ENCODE peak calls at places on chromosomes 5 and 9, in ten cellular contexts. One of them, this sample, is unnamed.

GRCh38 chr5:57693488-57694305 is 211.1 kb upstream of the ACTBL2 start:
- DNase-seq in brain microvascular endothelial cell: no peak
- DNase-seq in body of pancreas: no peak
- DNase-seq in neural crest cell: no peak
- DNase-seq in heart left ventricle: no peak
- DNase-seq in fibroblast of lung: no peak
- DNase-seq in D721Med: no peak
- DNase-seq in AG09319: no peak
- DNase-seq in esophagus squamous epithelium: no peak
- DNase-seq in Calu3: peak
- DNase-seq in this sample: no peak

GRCh38 chr5:96067902-96068614 is 106.4 kb upstream of the ELL2 start:
- DNase-seq in fibroblast of lung: peak
- DNase-seq in D721Med: no peak
- DNase-seq in brain microvascular endothelial cell: peak
- DNase-seq in neural crest cell: no peak
- DNase-seq in AG09319: no peak
- DNase-seq in body of pancreas: peak
- DNase-seq in Calu3: peak
- DNase-seq in heart left ventricle: no peak
- DNase-seq in esophagus squamous epithelium: no peak
- DNase-seq in this sample: peak

GRCh38 chr5:59548807-59549357 is 344.6 kb downstream of the PDE4D start:
- DNase-seq in D721Med: no peak
- DNase-seq in body of pancreas: peak
- DNase-seq in esophagus squamous epithelium: no peak
- DNase-seq in brain microvascular endothelial cell: no peak
- DNase-seq in fibroblast of lung: no peak
- DNase-seq in neural crest cell: no peak
- DNase-seq in AG09319: no peak
- DNase-seq in Calu3: no peak
- DNase-seq in heart left ventricle: no peak
- DNase-seq in this sample: no peak

GRCh38 chr5:131595088-131596033 is 39.7 kb downstream of the RAPGEF6 start:
- DNase-seq in D721Med: no peak
- DNase-seq in AG09319: no peak
- DNase-seq in fibroblast of lung: no peak
- DNase-seq in esophagus squamous epithelium: no peak
- DNase-seq in brain microvascular endothelial cell: no peak
- DNase-seq in Calu3: no peak
- DNase-seq in heart left ventricle: no peak
- DNase-seq in neural crest cell: no peak
- DNase-seq in body of pancreas: no peak
- DNase-seq in this sample: no peak

GRCh38 chr5:148653840-148654781 is at the start of gene HTR4:
- DNase-seq in fibroblast of lung: no peak
- DNase-seq in heart left ventricle: no peak
- DNase-seq in esophagus squamous epithelium: no peak
- DNase-seq in body of pancreas: peak
- DNase-seq in brain microvascular endothelial cell: no peak
- DNase-seq in AG09319: no peak
- DNase-seq in Calu3: peak
- DNase-seq in D721Med: no peak
- DNase-seq in neural crest cell: peak
- DNase-seq in this sample: peak

GRCh38 chr9:135137398-135137832 is 49.9 kb downstream of the OLFM1 start:
- DNase-seq in AG09319: no peak
- DNase-seq in body of pancreas: peak
- DNase-seq in fibroblast of lung: peak
- DNase-seq in neural crest cell: peak
- DNase-seq in esophagus squamous epithelium: no peak
- DNase-seq in heart left ventricle: no peak
- DNase-seq in D721Med: no peak
- DNase-seq in Calu3: no peak
- DNase-seq in brain microvascular endothelial cell: no peak
- DNase-seq in this sample: no peak

GRCh38 chr5:56808211-56808610 is 7.1 kb upstream of the MAP3K1 start:
- DNase-seq in esophagus squamous epithelium: no peak
- DNase-seq in D721Med: no peak
- DNase-seq in neural crest cell: no peak
- DNase-seq in heart left ventricle: no peak
- DNase-seq in Calu3: no peak
- DNase-seq in brain microvascular endothelial cell: no peak
- DNase-seq in fibroblast of lung: no peak
- DNase-seq in body of pancreas: no peak
- DNase-seq in AG09319: no peak
- DNase-seq in this sample: no peak

GRCh38 chr5:55936100-55936693 is 58.6 kb downstream of the IL6ST start:
- DNase-seq in esophagus squamous epithelium: no peak
- DNase-seq in fibroblast of lung: peak
- DNase-seq in brain microvascular endothelial cell: peak
- DNase-seq in heart left ventricle: peak
- DNase-seq in Calu3: peak
- DNase-seq in neural crest cell: peak
- DNase-seq in AG09319: peak
- DNase-seq in body of pancreas: peak
- DNase-seq in D721Med: peak
- DNase-seq in this sample: peak

GRCh38 chr5:39266442-39266841 is 47.1 kb upstream of the FYB1 start:
- DNase-seq in body of pancreas: no peak
- DNase-seq in D721Med: no peak
- DNase-seq in AG09319: no peak
- DNase-seq in neural crest cell: no peak
- DNase-seq in heart left ventricle: no peak
- DNase-seq in esophagus squamous epithelium: no peak
- DNase-seq in brain microvascular endothelial cell: no peak
- DNase-seq in Calu3: no peak
- DNase-seq in fibroblast of lung: peak
- DNase-seq in this sample: no peak

GRCh38 chr9:134196911-134197310 is 32.5 kb upstream of the RNU6ATAC start:
- DNase-seq in neural crest cell: no peak
- DNase-seq in D721Med: no peak
- DNase-seq in body of pancreas: no peak
- DNase-seq in Calu3: no peak
- DNase-seq in fibroblast of lung: no peak
- DNase-seq in heart left ventricle: no peak
- DNase-seq in AG09319: no peak
- DNase-seq in esophagus squamous epithelium: no peak
- DNase-seq in brain microvascular endothelial cell: no peak
- DNase-seq in this sample: no peak

GRCh38 chr5:40220260-40220659 is 459.5 kb upstream of the PTGER4 start:
- DNase-seq in fibroblast of lung: peak
- DNase-seq in neural crest cell: no peak
- DNase-seq in heart left ventricle: no peak
- DNase-seq in Calu3: no peak
- DNase-seq in D721Med: no peak
- DNase-seq in AG09319: no peak
- DNase-seq in brain microvascular endothelial cell: no peak
- DNase-seq in esophagus squamous epithelium: no peak
- DNase-seq in body of pancreas: no peak
- DNase-seq in this sample: no peak

GRCh38 chr9:121566401-121567141 is 66.9 kb upstream of the GGTA1 start:
- DNase-seq in Calu3: no peak
- DNase-seq in heart left ventricle: peak
- DNase-seq in esophagus squamous epithelium: no peak
- DNase-seq in body of pancreas: peak
- DNase-seq in fibroblast of lung: peak
- DNase-seq in D721Med: peak
- DNase-seq in brain microvascular endothelial cell: peak
- DNase-seq in neural crest cell: no peak
- DNase-seq in AG09319: no peak
- DNase-seq in this sample: no peak

GRCh38 chr5:141349917-141350619 is at the start of gene PCDHGB1:
- DNase-seq in D721Med: peak
- DNase-seq in neural crest cell: peak
- DNase-seq in esophagus squamous epithelium: no peak
- DNase-seq in fibroblast of lung: peak
- DNase-seq in AG09319: no peak
- DNase-seq in Calu3: no peak
- DNase-seq in brain microvascular endothelial cell: peak
- DNase-seq in body of pancreas: peak
- DNase-seq in heart left ventricle: no peak
- DNase-seq in this sample: peak

GRCh38 chr9:122051401-122052346 is 41.4 kb downstream of the TTLL11 start:
- DNase-seq in AG09319: no peak
- DNase-seq in fibroblast of lung: peak
- DNase-seq in neural crest cell: no peak
- DNase-seq in esophagus squamous epithelium: no peak
- DNase-seq in heart left ventricle: no peak
- DNase-seq in body of pancreas: no peak
- DNase-seq in D721Med: no peak
- DNase-seq in Calu3: no peak
- DNase-seq in brain microvascular endothelial cell: peak
- DNase-seq in this sample: no peak

GRCh38 chr5:92909545-92909962 is 671.5 kb downstream of the NR2F1-AS1 start:
- DNase-seq in AG09319: no peak
- DNase-seq in body of pancreas: no peak
- DNase-seq in heart left ventricle: no peak
- DNase-seq in D721Med: no peak
- DNase-seq in Calu3: peak
- DNase-seq in neural crest cell: peak
- DNase-seq in fibroblast of lung: peak
- DNase-seq in brain microvascular endothelial cell: peak
- DNase-seq in esophagus squamous epithelium: no peak
- DNase-seq in this sample: no peak
- TF ChIP-seq CTCF in AG09319: peak
- TF ChIP-seq CTCF in body of pancreas: no peak
- TF ChIP-seq CTCF in heart left ventricle: peak
- TF ChIP-seq CTCF in D721Med: peak
- TF ChIP-seq CTCF in Calu3: peak
- TF ChIP-seq CTCF in neural crest cell: peak
- TF ChIP-seq CTCF in fibroblast of lung: peak
- TF ChIP-seq CTCF in brain microvascular endothelial cell: peak
- TF ChIP-seq CTCF in esophagus squamous epithelium: no peak
- TF ChIP-seq CTCF in this sample: no peak

DNA sequence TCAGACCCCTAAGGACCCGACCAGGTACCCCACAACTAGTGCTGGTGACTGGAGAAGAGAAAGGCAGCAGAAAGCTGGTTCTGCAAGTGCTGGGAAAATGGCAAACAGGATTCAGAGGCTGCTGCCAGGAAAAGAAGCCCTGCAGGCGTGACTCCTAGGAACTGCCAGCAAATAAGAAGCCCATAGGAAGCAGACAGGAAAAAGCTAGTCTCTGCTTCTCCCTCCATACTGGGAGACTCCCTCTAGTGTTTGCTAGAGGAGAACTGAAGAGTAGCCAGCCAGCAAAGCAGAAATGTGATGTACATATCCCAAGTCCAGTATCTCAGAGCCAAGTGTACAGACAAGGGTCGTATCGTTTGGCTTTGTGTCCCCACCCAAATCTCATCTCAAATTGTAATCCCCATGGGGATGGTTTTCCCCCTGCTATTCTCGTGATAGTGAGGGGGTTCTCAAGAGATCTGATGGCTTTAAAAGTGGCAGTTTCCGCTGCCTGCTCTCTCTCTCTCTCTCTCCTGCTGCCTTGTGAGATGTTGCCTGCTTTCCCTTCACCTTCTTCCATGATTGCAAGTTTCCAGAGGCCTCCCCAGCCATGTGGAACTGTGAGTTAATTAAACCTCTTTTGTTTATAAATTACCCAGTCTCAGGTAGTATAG is 38.1 kb upstream of the TUSC1 start:
- DNase-seq in AG09319: peak
- DNase-seq in heart left ventricle: no peak
- DNase-seq in neural crest cell: peak
- DNase-seq in D721Med: no peak
- DNase-seq in body of pancreas: peak
- DNase-seq in Calu3: peak
- DNase-seq in fibroblast of lung: peak
- DNase-seq in esophagus squamous epithelium: no peak
- DNase-seq in brain microvascular endothelial cell: peak
- DNase-seq in this sample: no peak
- TF ChIP-seq CTCF in AG09319: peak
- TF ChIP-seq CTCF in heart left ventricle: no peak
- TF ChIP-seq CTCF in neural crest cell: peak
- TF ChIP-seq CTCF in D721Med: peak
- TF ChIP-seq CTCF in body of pancreas: peak
- TF ChIP-seq CTCF in Calu3: no peak
- TF ChIP-seq CTCF in fibroblast of lung: peak
- TF ChIP-seq CTCF in esophagus squamous epithelium: peak
- TF ChIP-seq CTCF in brain microvascular endothelial cell: peak
- TF ChIP-seq CTCF in this sample: no peak

DNA sequence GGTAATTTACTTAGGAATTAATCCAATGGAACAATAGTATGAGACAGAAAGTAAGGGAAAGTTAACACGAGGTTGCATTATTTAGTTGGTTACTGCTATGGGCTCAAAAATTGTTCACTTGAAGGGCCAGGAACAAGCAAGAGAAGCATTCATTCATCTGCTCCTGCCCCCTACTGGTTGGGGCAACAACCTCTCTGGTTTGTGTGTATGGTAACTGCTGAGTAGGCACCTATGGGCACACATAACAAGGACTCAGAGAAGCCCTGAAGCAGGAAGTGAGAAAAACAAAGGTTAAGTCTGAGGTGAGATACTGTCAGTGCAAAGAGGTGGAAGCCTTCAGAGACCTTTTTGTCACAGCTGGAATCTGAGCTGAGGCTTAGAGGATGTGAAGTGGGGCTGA is 34.4 kb upstream of the RANBP6 start:
- DNase-seq in AG09319: no peak
- DNase-seq in heart left ventricle: no peak
- DNase-seq in fibroblast of lung: no peak
- DNase-seq in brain microvascular endothelial cell: no peak
- DNase-seq in body of pancreas: peak
- DNase-seq in neural crest cell: no peak
- DNase-seq in esophagus squamous epithelium: no peak
- DNase-seq in D721Med: no peak
- DNase-seq in Calu3: peak
- DNase-seq in this sample: no peak
- TF ChIP-seq CTCF in AG09319: peak
- TF ChIP-seq CTCF in heart left ventricle: no peak
- TF ChIP-seq CTCF in fibroblast of lung: peak
- TF ChIP-seq CTCF in brain microvascular endothelial cell: peak
- TF ChIP-seq CTCF in body of pancreas: no peak
- TF ChIP-seq CTCF in neural crest cell: peak
- TF ChIP-seq CTCF in esophagus squamous epithelium: peak
- TF ChIP-seq CTCF in D721Med: peak
- TF ChIP-seq CTCF in Calu3: peak
- TF ChIP-seq CTCF in this sample: no peak

DNA sequence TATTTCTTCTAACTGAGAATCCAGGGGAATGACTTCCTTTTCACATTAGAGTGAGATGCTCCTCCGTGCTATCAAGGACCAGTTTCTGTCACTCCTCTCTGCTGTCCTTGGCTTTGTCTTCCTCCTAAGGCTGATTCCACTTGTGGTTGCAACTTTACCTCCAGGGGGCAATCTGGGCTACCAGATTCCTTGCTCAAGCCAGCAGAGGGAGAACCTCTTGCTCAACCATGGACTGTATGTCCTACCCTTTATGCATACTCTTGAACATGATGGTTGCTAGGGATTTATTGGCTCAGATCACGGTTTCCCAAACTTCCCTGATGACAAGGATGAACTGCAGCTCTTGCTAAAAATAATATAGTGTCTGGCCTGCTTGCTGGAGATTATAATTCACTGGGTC is 24.0 kb downstream of the NNT start:
- DNase-seq in esophagus squamous epithelium: no peak
- DNase-seq in neural crest cell: peak
- DNase-seq in body of pancreas: peak
- DNase-seq in brain microvascular endothelial cell: peak
- DNase-seq in Calu3: peak
- DNase-seq in fibroblast of lung: peak
- DNase-seq in heart left ventricle: peak
- DNase-seq in D721Med: no peak
- DNase-seq in AG09319: no peak
- DNase-seq in this sample: no peak
- TF ChIP-seq CTCF in esophagus squamous epithelium: no peak
- TF ChIP-seq CTCF in neural crest cell: peak
- TF ChIP-seq CTCF in body of pancreas: peak
- TF ChIP-seq CTCF in brain microvascular endothelial cell: peak
- TF ChIP-seq CTCF in Calu3: peak
- TF ChIP-seq CTCF in fibroblast of lung: peak
- TF ChIP-seq CTCF in heart left ventricle: peak
- TF ChIP-seq CTCF in D721Med: peak
- TF ChIP-seq CTCF in AG09319: peak
- TF ChIP-seq CTCF in this sample: peak

GRCh38 chr9:21789541-21790037 is 12.8 kb upstream of the MTAP start:
- DNase-seq in neural crest cell: peak
- DNase-seq in AG09319: peak
- DNase-seq in heart left ventricle: peak
- DNase-seq in body of pancreas: peak
- DNase-seq in esophagus squamous epithelium: no peak
- DNase-seq in Calu3: no peak
- DNase-seq in brain microvascular endothelial cell: peak
- DNase-seq in fibroblast of lung: peak
- DNase-seq in D721Med: no peak
- DNase-seq in this sample: no peak
- TF ChIP-seq CTCF in neural crest cell: peak
- TF ChIP-seq CTCF in AG09319: peak
- TF ChIP-seq CTCF in heart left ventricle: peak
- TF ChIP-seq CTCF in body of pancreas: peak
- TF ChIP-seq CTCF in esophagus squamous epithelium: peak
- TF ChIP-seq CTCF in Calu3: peak
- TF ChIP-seq CTCF in brain microvascular endothelial cell: peak
- TF ChIP-seq CTCF in fibroblast of lung: peak
- TF ChIP-seq CTCF in D721Med: peak
- TF ChIP-seq CTCF in this sample: peak

This sample was measured in mucosa of descending colon.